ENCODE peak calls at places on chromosomes 13 and 19, in four cellular contexts. Z is IMR-90, T is tibial artery, S is testis. J is an unnamed sample.
A peak's percentile ranks its signal among the peaks of the same experiment; 100 is the strongest.

GRCh38 chr19:19214892-19215291 is 3.1 kb downstream of the NCAN start:
- DNase-seq in T (no peak), Z (peak; percentile 39), S (peak; percentile 46), J (no peak)

GRCh38 chr13:96542986-96543385 is 451.3 kb downstream of the OXGR1 start:
- DNase-seq in Z (no peak), S (no peak), T (no peak), J (no peak)

GRCh38 chr19:48878219-48879024 is 6.2 kb downstream of the PPP1R15A start:
- DNase-seq in Z (peak; percentile 41), S (peak; percentile 60), T (peak; percentile 59), J (peak; percentile 37)

GRCh38 chr13:82116422-82116989 is 1765.8 kb downstream of the SLITRK1 start:
- DNase-seq in Z (no peak), T (no peak), S (no peak), J (no peak)

GRCh38 chr13:48009298-48009697 is 8.2 kb upstream of the SUCLA2 start:
- DNase-seq in T (no peak), Z (peak; percentile 51), S (no peak), J (no peak)

GRCh38 chr19:48493718-48494515 is 17.7 kb downstream of the LMTK3 start:
- DNase-seq in T (no peak), S (no peak), Z (no peak), J (peak; percentile 35)

GRCh38 chr19:2081873-2082810 is 14.0 kb downstream of the MOB3A start:
- DNase-seq in T (no peak), S (no peak), Z (no peak), J (no peak)

GRCh38 chr19:37763488-37763887 is 15.9 kb downstream of the ZNF573 start:
- DNase-seq in Z (peak; percentile 33), S (no peak), T (no peak), J (no peak)

GRCh38 chr13:43289458-43290255 is 266.3 kb downstream of the DNAJC15 start:
- DNase-seq in T (no peak), Z (peak; percentile 27), S (no peak), J (no peak)

GRCh38 chr19:35741216-35741541 is 1.1 kb downstream of the IGFLR1 start:
- DNase-seq in T (no peak), S (no peak), Z (no peak), J (no peak)

GRCh38 chr13:44815507-44816074 is 173.7 kb downstream of the NUFIP1 start:
- DNase-seq in T (peak; percentile 43), Z (peak; percentile 98), S (peak; percentile 32), J (peak; percentile 60)

GRCh38 chr19:823565-824121 is 1.9 kb upstream of the PLPPR3 start:
- DNase-seq in T (no peak), Z (no peak), S (no peak), J (no peak)

GRCh38 chr19:46357846-46358583 is 11.1 kb downstream of the PPP5C start:
- DNase-seq in S (no peak), T (no peak), Z (peak; percentile 36), J (no peak)

GRCh38 chr19:49196527-49197240 is 39.1 kb downstream of the TRPM4 start:
- DNase-seq in Z (no peak), S (no peak), T (no peak), J (no peak)

GRCh38 chr13:104389722-104390121 is 1323.5 kb upstream of the SLC10A2 start:
- DNase-seq in S (no peak), Z (no peak), T (no peak), J (no peak)

GRCh38 chr19:41530184-41530534 is 45.8 kb upstream of the CEACAM21 start:
- DNase-seq in T (no peak), Z (no peak), S (no peak), J (no peak)

GRCh38 chr19:56321981-56322558 is 7.4 kb upstream of the ZSCAN5A start:
- DNase-seq in T (no peak), Z (no peak), S (no peak), J (no peak)

GRCh38 chr19:15701757-15702589 is 25.9 kb upstream of the OR10H2 start:
- DNase-seq in Z (no peak), T (no peak), S (no peak), J (no peak)

GRCh38 chr19:48415395-48415794 is 21.9 kb downstream of the GRIN2D start:
- DNase-seq in T (peak; percentile 75), Z (peak; percentile 36), S (peak; percentile 86), J (no peak)

GRCh38 chr13:51803018-51803417 is 945 bp downstream of the DHRS12 start:
- DNase-seq in S (no peak), Z (no peak), T (no peak), J (peak; percentile 55)

GRCh38 chr19:35438527-35438926 is 9.5 kb upstream of the FFAR2 start:
- DNase-seq in S (no peak), Z (no peak), T (no peak), J (peak; percentile 21)

GRCh38 chr19:1259873-1260748 is 9.0 kb upstream of the CIRBP start:
- DNase-seq in S (no peak), T (no peak), Z (no peak), J (no peak)

GRCh38 chr19:12685831-12686230 is 2.0 kb upstream of the GNG14 start:
- DNase-seq in T (no peak), Z (no peak), S (no peak), J (no peak)

GRCh38 chr19:44799627-44800257 is 9.2 kb upstream of the BCAM start:
- DNase-seq in Z (no peak), S (no peak), T (no peak), J (no peak)

GRCh38 chr13:111153977-111154332 is 38.8 kb downstream of the ARHGEF7 start:
- DNase-seq in T (peak; percentile 33), Z (no peak), S (peak; percentile 53), J (no peak)

GRCh38 chr13:53732664-53733063 is 704.1 kb downstream of the OLFM4 start:
- DNase-seq in T (no peak), S (no peak), Z (no peak), J (no peak)

GRCh38 chr19:40610396-40611064 is 9.4 kb downstream of the LTBP4 start:
- DNase-seq in Z (no peak), T (peak; percentile 58), S (peak; percentile 55), J (peak; percentile 57)

GRCh38 chr13:112231451-112232083 is 144.6 kb upstream of the SPACA7 start:
- DNase-seq in Z (no peak), S (no peak), T (no peak), J (no peak)

GRCh38 chr19:58356971-58357797 is 3.9 kb upstream of the A1BG start:
- DNase-seq in T (no peak), S (no peak), Z (no peak), J (no peak)

GRCh38 chr19:52786078-52786463 is 520 bp downstream of the ZNF600 start:
- DNase-seq in Z (no peak), T (no peak), S (no peak), J (peak; percentile 38)

GRCh38 chr13:81051873-81052272 is 710.9 kb upstream of the SPRY2 start:
- DNase-seq in Z (no peak), T (no peak), S (no peak), J (no peak)

GRCh38 chr13:100825551-100825950 is 151.0 kb upstream of the TMTC4 start:
- DNase-seq in T (no peak), Z (peak; percentile 24), S (no peak), J (no peak)

GRCh38 chr19:40693896-40694295 is 3.4 kb upstream of the NUMBL start:
- DNase-seq in Z (no peak), T (no peak), S (no peak), J (no peak)

GRCh38 chr13:90545070-90545840 is 802.2 kb upstream of the MIR17HG start:
- DNase-seq in Z (no peak), T (no peak), S (peak; percentile 35), J (no peak)

GRCh38 chr13:95296326-95296939 is 4.8 kb downstream of the ABCC4 start:
- DNase-seq in Z (no peak), S (peak; percentile 71), T (no peak), J (no peak)
- TF ChIP-seq CTCF in Z (peak; percentile 38), S (peak; percentile 50), T (peak; percentile 31), J (peak; percentile 17)

GRCh38 chr19:38830039-38830733 is 1.4 kb downstream of the ECH1 start:
- DNase-seq in Z (peak; percentile 65), S (no peak), T (no peak), J (no peak)

GRCh38 chr19:38831142-38831605 is 420 bp downstream of the ECH1 start:
- DNase-seq in S (peak; percentile 59), Z (peak; percentile 95), T (peak; percentile 46), J (peak; percentile 67)

GRCh38 chr19:38826856-38827551 is 4.6 kb downstream of the ECH1 start:
- DNase-seq in S (peak; percentile 60), T (no peak), Z (no peak), J (no peak)
- H3K27ac ChIP-seq in S (peak overlapping the region; percentile 45), T (no peak overlapping the region), Z (no peak overlapping the region), J (no peak overlapping the region)

GRCh38 chr13:113466321-113466836 is 13.1 kb upstream of the ADPRHL1 start:
- DNase-seq in Z (peak; percentile 14), S (no peak), T (no peak), J (no peak)
- H3K36me3 ChIP-seq in Z (peaks cover 7% of the 10 kb centered on the region), S (no peaks in the 10 kb centered on the region), T (peaks cover 28% of the 10 kb centered on the region), J (no peaks in the 10 kb centered on the region)

GRCh38 chr13:50388481-50388880 is 373.2 kb downstream of the KCNRG start:
- DNase-seq in Z (no peak), S (no peak), T (no peak), J (no peak)

GRCh38 chr13:50386527-50387123 is 371.4 kb downstream of the KCNRG start:
- DNase-seq in T (no peak), Z (peak; percentile 82), S (no peak), J (no peak)

GRCh38 chr13:50389726-50390125 is 374.5 kb downstream of the KCNRG start:
- DNase-seq in S (no peak), T (no peak), Z (no peak), J (no peak)

GRCh38 chr13:50384724-50385123 is 369.5 kb downstream of the KCNRG start:
- DNase-seq in S (no peak), Z (no peak), T (no peak), J (no peak)

DNA sequence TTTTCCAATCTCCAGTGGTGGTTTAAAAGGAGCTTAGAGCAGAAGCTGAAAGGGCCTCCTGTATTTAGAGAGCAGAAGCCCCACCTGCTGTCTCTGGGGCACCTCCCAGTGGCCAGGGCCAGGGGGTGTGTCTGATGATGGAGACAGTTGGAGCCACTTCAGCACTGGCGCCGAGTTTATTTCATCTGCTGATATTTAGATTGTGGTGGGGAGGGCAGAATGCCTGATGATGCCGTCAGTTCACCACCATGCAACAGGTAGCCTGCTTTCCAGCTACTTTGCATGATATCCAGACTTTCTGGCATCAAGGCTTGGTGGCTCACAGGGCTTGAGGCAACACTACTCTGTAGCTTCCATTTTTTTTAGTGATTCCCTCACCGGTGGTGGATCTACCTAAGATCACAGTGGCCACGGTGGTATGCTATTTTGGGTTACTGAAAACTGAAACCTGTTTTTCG is 371.9 kb downstream of the KCNRG start:
- DNase-seq in T (peak; percentile 48), Z (peak; percentile 42), S (peak; percentile 59), J (peak; percentile 36)
- TF ChIP-seq CTCF in T (no peak), Z (peak; percentile 8), S (no peak), J (no peak)

J was measured in ovary.